ENCODE peak calls at places on chromosome 17, in six cellular contexts. C, O, P, B, F and K are unnamed samples.

GRCh38 chr17:48505788-48506187 is 25.0 kb downstream of the HOXB1 start:
- DNase-seq in C (no peak), O (peak), P (no peak), B (no peak), F (peak), K (peak)

GRCh38 chr17:50605434-50605833 is 29.2 kb upstream of the ABCC3 start:
- DNase-seq in C (no peak), O (no peak), P (no peak), B (no peak), F (no peak), K (peak)

GRCh38 chr17:20173091-20173490 is 163.9 kb downstream of the SPECC1 start:
- DNase-seq in C (no peak), O (no peak), P (no peak), B (no peak), F (no peak), K (peak)

GRCh38 chr17:4594406-4595349 is 10.3 kb downstream of the SMTNL2 start:
- DNase-seq in C (no peak), O (peak), P (no peak), B (no peak), F (peak), K (no peak)

GRCh38 chr17:29710891-29711418 is 88.2 kb upstream of the CORO6 start:
- DNase-seq in C (no peak), O (peak), P (no peak), B (no peak), F (no peak), K (no peak)

GRCh38 chr17:46072998-46073397 is 73.9 kb downstream of the STH start:
- DNase-seq in C (no peak), O (no peak), P (no peak), B (no peak), F (no peak), K (peak)

GRCh38 chr17:40314557-40314953 is 5.6 kb downstream of the RARA start:
- DNase-seq in C (peak), O (peak), P (peak), B (no peak), F (peak), K (peak)

GRCh38 chr17:80388175-80388574 is 26.8 kb upstream of the ENDOV start:
- DNase-seq in C (no peak), O (no peak), P (no peak), B (no peak), F (no peak), K (no peak)

GRCh38 chr17:55845385-55845784 is 94.5 kb downstream of the PCTP start:
- DNase-seq in C (no peak), O (no peak), P (peak), B (peak), F (peak), K (peak)

GRCh38 chr17:4533522-4534502 is 21.4 kb downstream of the MYBBP1A start:
- DNase-seq in C (no peak), O (peak), P (no peak), B (no peak), F (peak), K (no peak)

GRCh38 chr17:68910256-68910705 is 44.9 kb downstream of the ABCA8 start:
- DNase-seq in C (no peak), O (peak), P (no peak), B (no peak), F (no peak), K (peak)

GRCh38 chr17:49101054-49101534 is 31.5 kb upstream of the B4GALNT2 start:
- DNase-seq in C (no peak), O (no peak), P (no peak), B (no peak), F (no peak), K (peak)

GRCh38 chr17:19736071-19736470 is 12.0 kb downstream of the ALDH3A1 start:
- DNase-seq in C (no peak), O (no peak), P (no peak), B (no peak), F (no peak), K (no peak)

GRCh38 chr17:73749906-73750305 is 105.7 kb upstream of the SDK2 start:
- DNase-seq in C (no peak), O (no peak), P (no peak), B (no peak), F (no peak), K (no peak)

GRCh38 chr17:64994781-64995538 is 61.6 kb downstream of the GNA13 start:
- DNase-seq in C (no peak), O (no peak), P (no peak), B (no peak), F (no peak), K (no peak)

GRCh38 chr17:76027159-76027839 is at the start of gene EVPL:
- DNase-seq in C (no peak), O (no peak), P (no peak), B (no peak), F (no peak), K (no peak)

GRCh38 chr17:7574176-7574953 is 5.1 kb upstream of the CD68 start:
- DNase-seq in C (no peak), O (no peak), P (no peak), B (no peak), F (no peak), K (no peak)

GRCh38 chr17:74444406-74444805 is 12.5 kb downstream of the GPRC5C start:
- DNase-seq in C (no peak), O (no peak), P (no peak), B (no peak), F (no peak), K (peak)

GRCh38 chr17:80737106-80738019 is 192.7 kb downstream of the RPTOR start:
- DNase-seq in C (no peak), O (peak), P (no peak), B (no peak), F (no peak), K (no peak)

GRCh38 chr17:39244016-39244599 is 18.4 kb upstream of the STAC2 start:
- DNase-seq in C (no peak), O (peak), P (no peak), B (no peak), F (no peak), K (no peak)

GRCh38 chr17:65750166-65750565 is 188.7 kb upstream of the AXIN2 start:
- DNase-seq in C (no peak), O (no peak), P (no peak), B (no peak), F (no peak), K (no peak)

GRCh38 chr17:20896153-20896649 is 146.6 kb downstream of the USP22 start:
- DNase-seq in C (no peak), O (no peak), P (no peak), B (no peak), F (peak), K (peak)

GRCh38 chr17:41415411-41415810 is 9.0 kb downstream of the KRT37 start:
- DNase-seq in C (no peak), O (no peak), P (no peak), B (no peak), F (no peak), K (no peak)

GRCh38 chr17:51516924-51517323 is 256.6 kb downstream of the UTP18 start:
- DNase-seq in C (no peak), O (no peak), P (no peak), B (no peak), F (no peak), K (no peak)

GRCh38 chr17:73624496-73624988 is 19.7 kb downstream of the SDK2 start:
- DNase-seq in C (no peak), O (no peak), P (no peak), B (no peak), F (no peak), K (no peak)

GRCh38 chr17:45752246-45752645 is 31.9 kb upstream of the CRHR1 start:
- DNase-seq in C (no peak), O (no peak), P (no peak), B (no peak), F (no peak), K (no peak)

GRCh38 chr17:61556224-61557188 is 34.5 kb downstream of the NACA2 start:
- DNase-seq in C (no peak), O (no peak), P (no peak), B (no peak), F (no peak), K (peak)